ENCODE peak calls at places on chromosome X, in nine cellular contexts. I is NCI-H460; P is T-cell; S is stimulated activated naive CD8-positive, alpha-beta T cell treated with anti-CD3 and anti-CD28 coated beads, Interleukin-15, Interleukin-2, amounts not matched to agents 100 U/mL and 50 U/mL, for 24 hours; V is non-pigmented ciliary epithelial cell; U is cardiac septum; G is NCI-H146; Y is HS-5; E is ACHN. A is an unnamed sample.

GRCh38 chrX:40966204-40966820 is 118.9 kb upstream of the USP9X start:
- DNase-seq in P (no peak), Y (no peak), E (no peak), S (no peak), U (no peak), V (no peak), I (no peak), G (no peak), A (no peak)

GRCh38 chrX:151680805-151681204 is 14.5 kb upstream of the PRRG3 start:
- DNase-seq in E (peak), Y (peak), U (no peak), S (peak), G (peak), P (no peak), V (peak), I (peak), A (no peak)

GRCh38 chrX:153609917-153610833 is 11.2 kb upstream of the CCNQ start:
- DNase-seq in V (peak), G (peak), E (peak), U (no peak), S (peak), P (peak), I (peak), Y (no peak), A (peak)

GRCh38 chrX:154353172-154353843 is 21.1 kb downstream of the FLNA start:
- DNase-seq in G (no peak), P (no peak), I (no peak), Y (no peak), U (no peak), S (no peak), V (no peak), E (no peak), A (no peak)

GRCh38 chrX:68658530-68658929 is 11.1 kb downstream of the STARD8 start:
- DNase-seq in I (no peak), G (no peak), P (no peak), U (no peak), S (no peak), Y (no peak), E (no peak), V (no peak), A (no peak)

GRCh38 chrX:19912-20571 is 261.1 kb upstream of the PLCXD1 start:
- DNase-seq in S (peak), U (no peak), I (no peak), P (no peak), Y (no peak), V (no peak), E (no peak), G (no peak), A (no peak)

GRCh38 chrX:131752493-131753198 is 208.8 kb downstream of the OR13H1 start:
- DNase-seq in U (peak), P (no peak), S (no peak), E (no peak), I (no peak), Y (no peak), G (no peak), V (no peak), A (peak)

GRCh38 chrX:107677909-107678308 is 49.6 kb downstream of the PRPS1 start:
- DNase-seq in V (no peak), E (no peak), P (no peak), U (no peak), Y (no peak), S (no peak), G (no peak), I (no peak), A (no peak)

GRCh38 chrX:66046612-66047235 is 6.8 kb upstream of the VSIG4 start:
- DNase-seq in V (no peak), S (peak), P (no peak), E (no peak), I (no peak), U (no peak), Y (no peak), G (no peak), A (peak)

GRCh38 chrX:110042521-110042920 is 39.6 kb downstream of the TMEM164 start:
- DNase-seq in I (no peak), U (no peak), P (no peak), V (peak), G (no peak), E (no peak), Y (no peak), S (no peak), A (no peak)

GRCh38 chrX:152949114-152949513 is 44.8 kb downstream of the PNMA5 start:
- DNase-seq in U (peak), G (no peak), P (no peak), I (no peak), E (no peak), V (no peak), Y (no peak), S (no peak), A (no peak)

A was measured in Peyer's patch.